ENCODE peak calls at places on chromosomes 13 and 19, in five cellular contexts. One of them, this sample, is unnamed.

GRCh38 chr13:113837554-113838355 is 26.1 kb downstream of the GAS6 start:
- DNase-seq in frontal cortex: peak; percentile 71
- DNase-seq in sciatic nerve: peak; percentile 91
- DNase-seq in GM10248: no peak
- DNase-seq in ELR: peak; percentile 99
- DNase-seq in this sample: peak; percentile 96

GRCh38 chr19:6092329-6093286 is 17.7 kb downstream of the RFX2 start:
- DNase-seq in ELR: peak; percentile 91
- DNase-seq in sciatic nerve: peak; percentile 78
- DNase-seq in GM10248: no peak
- DNase-seq in frontal cortex: no peak
- DNase-seq in this sample: peak; percentile 89

GRCh38 chr13:76822691-76823267 is 63.4 kb downstream of the KCTD12 start:
- DNase-seq in GM10248: peak; percentile 34
- DNase-seq in sciatic nerve: no peak
- DNase-seq in ELR: peak; percentile 63
- DNase-seq in frontal cortex: no peak
- DNase-seq in this sample: no peak

GRCh38 chr19:14471436-14472187 is 3.5 kb downstream of the PTGER1 start:
- DNase-seq in frontal cortex: no peak
- DNase-seq in GM10248: no peak
- DNase-seq in sciatic nerve: no peak
- DNase-seq in ELR: no peak
- DNase-seq in this sample: no peak

GRCh38 chr13:36848228-36848982 is 29.4 kb downstream of the RFXAP start:
- DNase-seq in ELR: peak; percentile 22
- DNase-seq in GM10248: no peak
- DNase-seq in frontal cortex: no peak
- DNase-seq in sciatic nerve: no peak
- DNase-seq in this sample: no peak

GRCh38 chr19:16896913-16897571 is 8.2 kb downstream of the F2RL3 start:
- DNase-seq in sciatic nerve: peak; percentile 98
- DNase-seq in GM10248: peak; percentile 96
- DNase-seq in ELR: peak; percentile 88
- DNase-seq in frontal cortex: peak; percentile 88
- DNase-seq in this sample: peak; percentile 81

GRCh38 chr19:19319725-19320361 is 466 bp downstream of the SUGP1 start:
- DNase-seq in frontal cortex: no peak
- DNase-seq in ELR: peak; percentile 13
- DNase-seq in sciatic nerve: no peak
- DNase-seq in GM10248: no peak
- DNase-seq in this sample: no peak

GRCh38 chr13:47945738-47946137 is 55.3 kb downstream of the SUCLA2 start:
- DNase-seq in frontal cortex: no peak
- DNase-seq in ELR: peak; percentile 52
- DNase-seq in GM10248: no peak
- DNase-seq in sciatic nerve: no peak
- DNase-seq in this sample: no peak

GRCh38 chr19:29662604-29663404 is 2.5 kb upstream of the PLEKHF1 start:
- DNase-seq in frontal cortex: peak; percentile 15
- DNase-seq in sciatic nerve: peak; percentile 78
- DNase-seq in ELR: peak; percentile 92
- DNase-seq in GM10248: no peak
- DNase-seq in this sample: peak; percentile 84